ENCODE peak calls at places on chromosomes 4 and X, in seven cellular contexts. Y, T, Q, O, C, G and U are unnamed samples.
A peak's percentile ranks its signal among the peaks of the same experiment; 100 is the strongest.

GRCh38 chr4:41887821-41888699 is 47.2 kb upstream of the TMEM33 start:
- DNase-seq in C (peak; percentile 39), G (no peak), O (no peak), Y (peak; percentile 23), T (peak; percentile 34), Q (no peak), U (no peak)

GRCh38 chr4:173317003-173317402 is 17.2 kb downstream of the HMGB2 start:
- DNase-seq in Y (peak; percentile 21), Q (no peak), G (no peak), C (peak; percentile 36), T (no peak), O (peak; percentile 17), U (no peak)

GRCh38 chrX:9681422-9681821 is 84.2 kb downstream of the GPR143 start:
- DNase-seq in Y (no peak), Q (no peak), C (no peak), O (no peak), T (no peak), G (no peak), U (no peak)

GRCh38 chrX:30308263-30309138 is 689 bp downstream of the NR0B1 start:
- DNase-seq in C (no peak), Y (no peak), Q (no peak), G (no peak), T (no peak), O (peak; percentile 26), U (no peak)

GRCh38 chr4:8333726-8334460 is 64.3 kb downstream of the HTRA3 start:
- DNase-seq in Q (no peak), T (no peak), O (no peak), G (no peak), Y (no peak), C (no peak), U (no peak)

GRCh38 chr4:168864831-168865541 is 145.1 kb downstream of the CBR4 start:
- DNase-seq in G (no peak), T (no peak), Q (no peak), C (no peak), Y (no peak), O (no peak), U (no peak)

GRCh38 chrX:139738581-139738980 is 30.6 kb upstream of the MCF2 start:
- DNase-seq in G (no peak), Y (no peak), C (no peak), O (no peak), T (no peak), Q (no peak), U (no peak)

GRCh38 chrX:113260474-113260873 is 419.8 kb upstream of the AMOT start:
- DNase-seq in T (peak; percentile 0), Y (peak; percentile 1), C (no peak), G (no peak), O (no peak), Q (no peak), U (no peak)

GRCh38 chrX:37320541-37321203 is 28.5 kb upstream of the PRRG1 start:
- DNase-seq in T (no peak), G (no peak), Q (no peak), C (no peak), O (no peak), Y (peak; percentile 1), U (no peak)
- TF ChIP-seq JUND in T (no peak), G (no peak), Q (no peak), C (no peak), O (no peak), Y (no peak), U (no peak)

GRCh38 chrX:97131886-97132285 is 248.2 kb downstream of the RPA4 start:
- DNase-seq in Q (no peak), T (no peak), O (no peak), Y (no peak), C (no peak), G (no peak), U (no peak)
- TF ChIP-seq JUND in Q (no peak), T (no peak), O (no peak), Y (no peak), C (no peak), G (no peak), U (no peak)

GRCh38 chrX:129347291-129347690 is 176.0 kb downstream of the SMARCA1 start:
- DNase-seq in Q (peak; percentile 39), O (no peak), G (no peak), T (peak; percentile 4), C (no peak), Y (no peak), U (no peak)
- TF ChIP-seq JUND in Q (no peak), O (no peak), G (no peak), T (no peak), C (no peak), Y (no peak), U (no peak)

DNA sequence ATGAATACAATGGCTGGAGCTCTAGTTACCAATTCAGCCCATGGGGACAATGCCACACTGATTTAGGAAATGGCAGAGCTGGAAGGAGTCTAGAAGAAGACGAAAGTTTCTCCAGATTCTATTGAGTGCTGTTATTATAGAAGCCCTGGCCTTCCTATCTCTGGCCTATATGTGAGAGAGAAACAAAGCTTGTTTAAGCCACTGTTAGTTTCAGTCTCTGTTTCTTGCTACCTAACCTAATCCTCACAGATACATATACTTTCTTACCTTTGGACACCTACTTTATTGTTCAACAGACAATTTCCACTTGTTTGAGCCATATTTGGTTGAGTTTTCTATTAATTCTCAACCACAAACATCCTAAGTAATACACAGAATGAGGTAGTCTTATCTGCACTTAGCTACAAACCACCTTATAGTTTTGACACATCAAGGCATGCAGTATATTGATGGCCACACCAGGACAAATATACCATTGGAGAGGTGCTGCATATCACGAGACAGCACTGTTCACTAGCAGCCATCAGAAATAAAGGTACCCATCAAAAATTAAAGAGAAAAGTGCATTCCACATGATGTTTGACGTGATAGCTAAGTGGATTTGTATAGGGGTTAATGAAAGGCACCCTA is 190.2 kb downstream of the SMIM20 start:
- DNase-seq in Y (no peak), O (no peak), C (no peak), T (no peak), G (no peak), Q (no peak), U (no peak)
- TF ChIP-seq JUND in Y (no peak), O (no peak), C (no peak), T (no peak), G (no peak), Q (no peak), U (no peak)